ENCODE peak calls at places on chromosomes 4 and X, in four cellular contexts. R is neural progenitor cell, D is GM12878, Z is K562. J is an unnamed sample.

GRCh38 chrX:100976211-100976610 is 6.7 kb downstream of the ARL13A start:
- DNase-seq in Z (no peak), R (no peak), D (no peak), J (no peak)

GRCh38 chr4:165208741-165209388 is 1.5 kb downstream of the KLHL2 start:
- DNase-seq in Z (no peak), R (no peak), D (no peak), J (no peak)

GRCh38 chr4:153651961-153652784 is 31.9 kb upstream of the TLR2 start:
- DNase-seq in Z (no peak), R (no peak), D (no peak), J (no peak)

GRCh38 chr4:168732714-168733113 is 235.9 kb downstream of the PALLD start:
- DNase-seq in Z (no peak), R (no peak), D (no peak), J (no peak)

GRCh38 chrX:14916017-14916674 is 42.9 kb downstream of the MOSPD2 start:
- DNase-seq in Z (no peak), R (no peak), D (no peak), J (no peak)

GRCh38 chr4:94419956-94420355 is 31.8 kb upstream of the PDLIM5 start:
- DNase-seq in R (no peak), Z (no peak), D (no peak), J (no peak)

GRCh38 chr4:23932935-23933334 is 43.1 kb upstream of the PPARGC1A start:
- DNase-seq in D (no peak), R (peak), Z (no peak), J (no peak)

GRCh38 chrX:17521871-17522693 is 147.1 kb downstream of the NHS start:
- DNase-seq in Z (peak), R (peak), D (no peak), J (peak)

GRCh38 chrX:115624916-115625315 is 63.9 kb downstream of the PLS3 start:
- DNase-seq in D (no peak), Z (no peak), R (no peak), J (no peak)

GRCh38 chr4:56630876-56631666 is 50.0 kb downstream of the HOPX start:
- DNase-seq in Z (no peak), D (no peak), R (no peak), J (no peak)

GRCh38 chrX:44507292-44507691 is 35.4 kb downstream of the FUNDC1 start:
- DNase-seq in R (no peak), Z (no peak), D (no peak), J (no peak)

GRCh38 chr4:171746418-171746817 is 66.8 kb upstream of the GALNTL6 start:
- DNase-seq in Z (no peak), D (no peak), R (no peak), J (no peak)

GRCh38 chr4:94758700-94759399 is 1.1 kb downstream of the BMPR1B start:
- DNase-seq in D (no peak), Z (no peak), R (peak), J (peak)

GRCh38 chr4:126405369-126405982 is 1090.7 kb downstream of the FAT4 start:
- DNase-seq in R (peak), Z (no peak), D (no peak), J (no peak)

GRCh38 chr4:4585012-4585670 is 43.3 kb upstream of the STX18 start:
- DNase-seq in R (no peak), Z (no peak), D (no peak), J (no peak)

GRCh38 chr4:768076-768475 is 57.9 kb downstream of the CPLX1 start:
- DNase-seq in D (no peak), Z (no peak), R (no peak), J (no peak)

GRCh38 chr4:769511-769910 is 56.4 kb downstream of the CPLX1 start:
- DNase-seq in D (no peak), Z (no peak), R (no peak), J (no peak)

GRCh38 chr4:771464-771863 is 54.5 kb downstream of the CPLX1 start:
- DNase-seq in D (no peak), Z (no peak), R (no peak), J (no peak)

GRCh38 chr4:768995-769394 is 56.9 kb downstream of the CPLX1 start:
- DNase-seq in R (no peak), D (no peak), Z (no peak), J (no peak)

DNA sequence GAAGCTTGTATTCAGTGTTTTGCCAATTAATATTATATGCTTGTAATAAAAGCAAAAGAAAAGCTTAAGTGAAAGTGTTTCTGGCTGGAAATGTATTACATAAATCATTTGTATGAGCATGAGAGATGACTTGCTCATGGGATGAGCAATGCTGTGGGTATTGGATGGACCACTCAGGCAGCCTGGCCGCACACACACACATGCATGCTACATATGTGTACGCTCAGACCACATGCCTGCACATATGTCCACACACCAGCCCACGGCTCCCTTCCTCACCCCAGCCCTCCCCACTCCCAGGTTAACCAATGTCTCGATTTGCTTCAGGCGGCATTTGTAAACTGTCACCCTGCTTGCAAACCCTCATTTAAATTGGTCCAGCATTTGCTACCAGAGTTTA is 55.9 kb downstream of the CPLX1 start:
- DNase-seq in Z (no peak), R (no peak), D (no peak), J (no peak)
- H2AFZ ChIP-seq in Z (no peak), R (no peak), D (no peak), J (no peak)

DNA sequence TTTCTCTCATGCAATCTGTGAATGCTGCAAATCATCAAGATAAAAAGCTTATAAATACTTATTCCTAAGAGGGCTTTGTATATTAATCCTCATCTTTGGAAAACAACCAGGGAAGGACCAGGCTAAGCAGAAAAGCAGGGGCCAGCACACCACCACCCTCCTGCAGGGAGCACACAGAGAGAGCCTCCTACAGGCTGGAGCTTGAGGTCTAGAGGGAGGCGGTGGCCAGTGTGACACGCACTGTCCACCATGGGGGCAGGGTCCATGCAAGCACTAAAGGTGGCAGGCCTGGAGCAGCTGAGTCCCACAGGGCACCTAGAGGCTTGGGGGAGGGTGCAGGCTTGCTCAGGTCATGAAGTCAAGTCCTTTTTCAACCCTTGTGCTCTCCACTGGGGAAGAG is 236.9 kb downstream of the TACR3 start:
- DNase-seq in R (no peak), Z (no peak), D (no peak), J (no peak)
- H2AFZ ChIP-seq in R (no peak), Z (no peak), D (no peak), J (no peak)

GRCh38 chr4:158280856-158281255 is 70.6 kb downstream of the TMEM144 start:
- DNase-seq in Z (no peak), D (no peak), R (no peak), J (peak)
- H2AFZ ChIP-seq in Z (no peak), D (no peak), R (no peak), J (no peak)

GRCh38 chr4:161457311-161457710 is 706.5 kb downstream of the FSTL5 start:
- DNase-seq in D (no peak), R (no peak), Z (no peak), J (no peak)
- H2AFZ ChIP-seq in D (no peak), R (no peak), Z (no peak), J (no peak)

DNA sequence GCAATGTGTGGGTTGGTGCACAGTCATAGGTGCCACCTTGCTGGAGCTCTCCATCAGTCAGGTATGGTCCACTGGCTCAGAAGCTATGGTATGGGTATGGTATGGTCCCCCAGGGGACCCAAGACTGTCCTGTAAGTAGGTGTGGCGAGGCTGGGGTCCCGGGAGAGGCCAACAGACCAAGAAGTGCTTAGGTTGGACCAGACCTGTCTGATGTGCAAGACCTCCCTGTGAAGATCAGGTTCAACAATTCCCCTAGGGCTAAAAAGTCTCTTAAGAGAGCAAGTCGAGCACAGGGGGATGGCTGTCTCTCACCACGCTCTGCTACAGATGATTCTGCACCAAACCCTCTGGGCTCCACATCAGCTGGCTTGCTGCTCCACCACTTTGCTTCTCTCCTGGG is 1145.0 kb downstream of the RPA4 start:
- DNase-seq in D (no peak), R (no peak), Z (no peak), J (no peak)
- H2AFZ ChIP-seq in D (no peak), R (no peak), Z (no peak), J (no peak)

GRCh38 chr4:70496231-70496630 is 22.1 kb upstream of the AMTN start:
- DNase-seq in D (no peak), Z (no peak), R (no peak), J (no peak)
- H2AFZ ChIP-seq in D (no peak), Z (no peak), R (no peak), J (no peak)

DNA sequence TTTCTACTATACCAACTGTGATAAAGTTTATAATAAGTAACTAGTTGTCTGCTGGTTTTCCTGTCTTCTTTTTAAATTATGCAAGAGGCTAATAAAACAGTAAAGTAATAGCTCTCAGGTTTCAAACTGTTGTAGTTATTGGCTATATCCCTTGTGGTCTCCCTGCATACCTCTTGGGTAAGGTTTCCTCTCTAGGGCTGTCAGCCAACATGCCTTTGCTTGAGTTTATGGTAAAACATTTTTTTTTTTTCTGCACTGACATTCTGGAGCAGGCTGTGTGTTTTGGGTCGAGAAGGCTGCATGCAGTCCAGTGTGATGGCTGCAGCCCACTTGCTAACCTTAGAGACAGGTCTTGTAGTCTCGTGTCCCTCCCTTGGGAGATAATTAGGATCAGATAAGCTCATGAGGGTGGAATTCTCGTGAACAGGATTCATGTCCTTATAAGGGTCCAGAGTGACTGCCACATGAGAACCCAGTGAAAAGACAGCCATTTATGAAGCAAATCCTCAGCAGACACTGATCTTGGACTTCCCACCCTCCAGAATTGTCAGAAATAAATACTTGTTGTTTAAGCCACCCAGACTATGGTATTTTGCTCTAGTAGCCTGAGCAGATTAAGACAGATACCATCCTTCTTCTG is 831.2 kb downstream of the CCSER1 start:
- DNase-seq in Z (no peak), R (no peak), D (no peak), J (no peak)
- H2AFZ ChIP-seq in Z (no peak), R (no peak), D (no peak), J (no peak)